ENCODE peak calls at places on chromosomes 16 and 17, in four cellular contexts. U, D, B and H are unnamed samples.

GRCh38 chr16:81560979-81561657 is 116.5 kb downstream of the CMIP start:
- DNase-seq in U (no peak), D (no peak), B (no peak), H (no peak)

GRCh38 chr17:62739666-62740065 is 68.4 kb downstream of the MARCHF10 start:
- DNase-seq in U (no peak), D (no peak), B (no peak), H (no peak)

GRCh38 chr16:31452631-31453106 is 6.6 kb upstream of the ARMC5 start:
- DNase-seq in U (no peak), D (no peak), B (no peak), H (no peak)

GRCh38 chr16:85798901-85799496 is 345 bp downstream of the EMC8 start:
- DNase-seq in U (no peak), D (peak; percentile 57), B (no peak), H (no peak)

GRCh38 chr17:42214156-42214555 is 19.9 kb upstream of the GHDC start:
- DNase-seq in U (no peak), D (no peak), B (no peak), H (no peak)

GRCh38 chr16:55871411-55872038 is 3.6 kb downstream of the CES5A start:
- DNase-seq in U (no peak), D (no peak), B (peak; percentile 48), H (no peak)

GRCh38 chr17:61404702-61405046 is 5.0 kb downstream of the TBX2 start:
- DNase-seq in U (peak; percentile 12), D (peak; percentile 73), B (no peak), H (no peak)

GRCh38 chr17:6554871-6555330 is 1.5 kb downstream of the PITPNM3 start:
- DNase-seq in U (no peak), D (no peak), B (no peak), H (no peak)

GRCh38 chr16:23564964-23565363 is 7.4 kb downstream of the UBFD1 start:
- DNase-seq in U (no peak), D (no peak), B (no peak), H (no peak)

GRCh38 chr16:23359092-23359760 is 57.1 kb downstream of the SCNN1B start:
- DNase-seq in U (no peak), D (no peak), B (no peak), H (no peak)

GRCh38 chr17:79513206-79513605 is 97.6 kb downstream of the RBFOX3 start:
- DNase-seq in U (no peak), D (no peak), B (no peak), H (no peak)

GRCh38 chr17:63381101-63381729 is 64.9 kb downstream of the CYB561 start:
- DNase-seq in U (no peak), D (no peak), B (no peak), H (no peak)

GRCh38 chr16:47725188-47725695 is 264.1 kb downstream of the PHKB start:
- DNase-seq in U (no peak), D (no peak), B (no peak), H (no peak)

GRCh38 chr16:31201511-31202401 is 804 bp downstream of the PYCARD start:
- DNase-seq in U (no peak), D (peak; percentile 81), B (no peak), H (peak; percentile 66)

GRCh38 chr16:59440-60059 is 5.9 kb downstream of the SNRNP25 start:
- DNase-seq in U (no peak), D (no peak), B (no peak), H (no peak)

GRCh38 chr17:34706029-34706428 is 126.6 kb downstream of the TMEM132E start:
- DNase-seq in U (no peak), D (peak; percentile 72), B (no peak), H (no peak)

GRCh38 chr17:9261059-9262029 is 240.0 kb downstream of the NTN1 start:
- DNase-seq in U (no peak), D (no peak), B (no peak), H (no peak)

GRCh38 chr17:13953871-13954270 is 115.4 kb upstream of the COX10 start:
- DNase-seq in U (no peak), D (no peak), B (no peak), H (no peak)

GRCh38 chr16:47244206-47244605 is 100.5 kb upstream of the NETO2 start:
- DNase-seq in U (no peak), D (no peak), B (no peak), H (no peak)

GRCh38 chr17:37662358-37662757 is 19.1 kb upstream of the DDX52 start:
- DNase-seq in U (no peak), D (no peak), B (no peak), H (no peak)

GRCh38 chr16:30030841-30031413 is at the start of gene TLCD3B:
- DNase-seq in U (no peak), D (peak; percentile 76), B (no peak), H (no peak)

GRCh38 chr16:53417011-53417410 is 17.3 kb upstream of the RBL2 start:
- DNase-seq in U (no peak), D (no peak), B (no peak), H (no peak)

GRCh38 chr17:40951011-40951622 is 13.7 kb upstream of the KRT23 start:
- DNase-seq in U (no peak), D (no peak), B (peak; percentile 63), H (no peak)

GRCh38 chr17:163514-164103 is 17.8 kb downstream of the DOC2B start:
- DNase-seq in U (no peak), D (peak; percentile 64), B (peak; percentile 21), H (no peak)

GRCh38 chr16:9275816-9276354 is 184.4 kb downstream of the HAPSTR1 start:
- DNase-seq in U (no peak), D (no peak), B (no peak), H (no peak)

GRCh38 chr17:49565948-49566491 is 9.7 kb upstream of the NXPH3 start:
- DNase-seq in U (peak; percentile 94), D (no peak), B (no peak), H (peak; percentile 40)

GRCh38 chr16:56771558-56772279 is 41.8 kb downstream of the NUP93 start:
- DNase-seq in U (no peak), D (no peak), B (no peak), H (no peak)

GRCh38 chr16:58409316-58409973 is 17.2 kb downstream of the GINS3 start:
- DNase-seq in U (peak; percentile 52), D (no peak), B (no peak), H (no peak)

GRCh38 chr17:82863941-82864720 is 24.3 kb upstream of the ZNF750 start:
- DNase-seq in U (peak; percentile 57), D (no peak), B (no peak), H (peak; percentile 91)

GRCh38 chr17:1158879-1159278 is 20.9 kb downstream of the ABR start:
- DNase-seq in U (no peak), D (no peak), B (no peak), H (no peak)

GRCh38 chr16:20364051-20364450 is 11.5 kb upstream of the UMOD start:
- DNase-seq in U (no peak), D (no peak), B (no peak), H (no peak)

GRCh38 chr16:74264806-74265205 is 31.8 kb upstream of the PSMD7 start:
- DNase-seq in U (no peak), D (no peak), B (no peak), H (no peak)

GRCh38 chr17:74813793-74814192 is 37.6 kb upstream of the NAT9 start:
- DNase-seq in U (no peak), D (no peak), B (no peak), H (no peak)
- H3K4me1 ChIP-seq in U (no peaks in the 10 kb centered on the region), D (peaks cover 2% of the 10 kb centered on the region), B (no peaks in the 10 kb centered on the region), H (no peaks in the 10 kb centered on the region)

GRCh38 chr17:77445030-77445907 is 304.5 kb downstream of the SEC14L1 start:
- DNase-seq in U (peak; percentile 66), D (no peak), B (no peak), H (peak; percentile 95)
- TF ChIP-seq POLR2A in U (no peak), D (no peak), B (no peak), H (no peak)

DNA sequence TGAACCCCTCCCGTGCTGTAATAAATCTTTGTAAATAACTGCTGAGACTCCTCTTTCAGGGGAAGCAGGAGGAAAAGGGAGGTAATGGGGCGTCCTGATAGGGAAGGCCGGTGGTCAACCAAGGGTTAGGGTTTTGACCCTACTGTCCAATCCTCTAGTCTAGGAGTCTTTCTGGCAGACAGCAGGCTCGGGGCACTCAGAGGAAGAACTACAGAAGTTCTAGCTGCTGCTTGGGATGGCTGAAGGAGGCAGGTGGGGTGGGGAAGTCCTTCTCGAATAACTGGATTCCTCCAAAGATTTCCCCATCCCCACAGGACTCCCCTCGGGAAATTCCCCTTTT is 387 bp upstream of the STARD3 start:
- DNase-seq in U (no peak), D (no peak), B (no peak), H (no peak)
- H3K4me1 ChIP-seq in U (peaks cover 19% of the 10 kb centered on the region), D (peaks cover 46% of the 10 kb centered on the region), B (peaks cover 83% of the 10 kb centered on the region), H (peaks cover 16% of the 10 kb centered on the region)

GRCh38 chr16:11679941-11680911 is 12.0 kb downstream of the SNN start:
- DNase-seq in U (no peak), D (no peak), B (no peak), H (no peak)
- TF ChIP-seq POLR2A in U (no peak), D (no peak), B (no peak), H (no peak)

DNA sequence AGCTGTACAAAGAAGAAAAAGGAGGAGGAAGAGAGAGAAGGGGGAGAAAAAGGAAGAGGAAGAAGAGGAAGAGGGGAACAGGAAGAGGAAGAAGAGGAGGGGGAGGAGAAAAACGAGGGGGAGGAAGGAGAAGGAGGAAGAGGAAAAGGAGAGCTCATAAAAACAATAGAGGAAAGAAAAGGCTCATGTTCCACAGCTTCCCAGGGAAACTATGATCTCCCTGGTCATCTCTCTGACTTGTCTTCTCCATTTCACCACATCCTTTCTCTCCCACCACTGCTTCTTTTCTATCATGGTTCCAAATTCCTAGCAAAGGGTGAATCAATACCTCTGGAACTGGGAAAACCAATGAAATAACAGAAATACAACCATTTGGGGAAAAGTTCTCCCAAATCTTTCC is 254.1 kb upstream of the ERCC4 start:
- DNase-seq in U (no peak), D (no peak), B (no peak), H (no peak)
- H3K4me1 ChIP-seq in U (no peaks in the 10 kb centered on the region), D (no peaks in the 10 kb centered on the region), B (no peaks in the 10 kb centered on the region), H (no peaks in the 10 kb centered on the region)